ENCODE peak calls at places on chromosomes 6 and 20, in ten cellular contexts. One of them, this sample, is unnamed.

GRCh38 chr6:44735631-44735963 is 348.1 kb downstream of the CDC5L start:
- DNase-seq in A549: peak; percentile 3
- DNase-seq in K562: no peak
- DNase-seq in WTC11: no peak
- DNase-seq in SK-N-SH: no peak
- DNase-seq in HCT116: no peak
- DNase-seq in HepG2: no peak
- DNase-seq in H1: no peak
- DNase-seq in GM12878: peak; percentile 68
- DNase-seq in endothelial cell of umbilical vein: no peak
- DNase-seq in this sample: no peak

GRCh38 chr20:57772349-57772964 is 62.6 kb upstream of the PMEPA1 start:
- DNase-seq in A549: peak; percentile 94
- DNase-seq in K562: peak; percentile 21
- DNase-seq in WTC11: peak; percentile 27
- DNase-seq in SK-N-SH: no peak
- DNase-seq in HCT116: no peak
- DNase-seq in HepG2: no peak
- DNase-seq in H1: no peak
- DNase-seq in GM12878: no peak
- DNase-seq in endothelial cell of umbilical vein: peak; percentile 60
- DNase-seq in this sample: peak; percentile 46

GRCh38 chr6:110044093-110044492 is 66.0 kb downstream of the GPR6 start:
- DNase-seq in A549: no peak
- DNase-seq in K562: no peak
- DNase-seq in WTC11: no peak
- DNase-seq in SK-N-SH: no peak
- DNase-seq in HCT116: no peak
- DNase-seq in HepG2: no peak
- DNase-seq in H1: peak; percentile 36
- DNase-seq in GM12878: no peak
- DNase-seq in endothelial cell of umbilical vein: no peak
- DNase-seq in this sample: no peak

GRCh38 chr6:141260627-141261015 is 872.1 kb upstream of the GJE1 start:
- DNase-seq in A549: no peak
- DNase-seq in K562: no peak
- DNase-seq in WTC11: no peak
- DNase-seq in SK-N-SH: no peak
- DNase-seq in HCT116: no peak
- DNase-seq in HepG2: no peak
- DNase-seq in H1: no peak
- DNase-seq in GM12878: no peak
- DNase-seq in endothelial cell of umbilical vein: no peak
- DNase-seq in this sample: no peak

GRCh38 chr6:139037490-139037889 is 8.9 kb downstream of the ABRACL start:
- DNase-seq in A549: no peak
- DNase-seq in K562: no peak
- DNase-seq in WTC11: no peak
- DNase-seq in SK-N-SH: no peak
- DNase-seq in HCT116: no peak
- DNase-seq in HepG2: no peak
- DNase-seq in H1: no peak
- DNase-seq in GM12878: no peak
- DNase-seq in endothelial cell of umbilical vein: peak; percentile 63
- DNase-seq in this sample: no peak

GRCh38 chr6:109580519-109580918 is 97.5 kb upstream of the ZBTB24 start:
- DNase-seq in A549: no peak
- DNase-seq in K562: no peak
- DNase-seq in WTC11: peak; percentile 13
- DNase-seq in SK-N-SH: no peak
- DNase-seq in HCT116: no peak
- DNase-seq in HepG2: no peak
- DNase-seq in H1: no peak
- DNase-seq in GM12878: no peak
- DNase-seq in endothelial cell of umbilical vein: peak; percentile 6
- DNase-seq in this sample: no peak

GRCh38 chr6:137291441-137291840 is 72.3 kb upstream of the IFNGR1 start:
- DNase-seq in A549: no peak
- DNase-seq in K562: no peak
- DNase-seq in WTC11: no peak
- DNase-seq in SK-N-SH: no peak
- DNase-seq in HCT116: no peak
- DNase-seq in HepG2: no peak
- DNase-seq in H1: no peak
- DNase-seq in GM12878: no peak
- DNase-seq in endothelial cell of umbilical vein: peak; percentile 30
- DNase-seq in this sample: peak; percentile 92

GRCh38 chr6:6969761-6970223 is 138.0 kb upstream of the RREB1 start:
- DNase-seq in A549: no peak
- DNase-seq in K562: peak; percentile 50
- DNase-seq in WTC11: peak; percentile 24
- DNase-seq in SK-N-SH: no peak
- DNase-seq in HCT116: peak; percentile 84
- DNase-seq in HepG2: peak; percentile 63
- DNase-seq in H1: no peak
- DNase-seq in GM12878: no peak
- DNase-seq in endothelial cell of umbilical vein: no peak
- DNase-seq in this sample: no peak

GRCh38 chr20:39698706-39699211 is 736.6 kb downstream of the DHX35 start:
- DNase-seq in A549: no peak
- DNase-seq in K562: no peak
- DNase-seq in WTC11: no peak
- DNase-seq in SK-N-SH: no peak
- DNase-seq in HCT116: no peak
- DNase-seq in HepG2: no peak
- DNase-seq in H1: no peak
- DNase-seq in GM12878: no peak
- DNase-seq in endothelial cell of umbilical vein: no peak
- DNase-seq in this sample: no peak

GRCh38 chr6:1407499-1407990 is 18.2 kb downstream of the FOXF2 start:
- DNase-seq in A549: no peak
- DNase-seq in K562: no peak
- DNase-seq in WTC11: no peak
- DNase-seq in SK-N-SH: no peak
- DNase-seq in HCT116: no peak
- DNase-seq in HepG2: no peak
- DNase-seq in H1: no peak
- DNase-seq in GM12878: no peak
- DNase-seq in endothelial cell of umbilical vein: no peak
- DNase-seq in this sample: peak; percentile 89

GRCh38 chr20:3238616-3239025 is 369 bp downstream of the SLC4A11 start:
- DNase-seq in A549: peak; percentile 59
- DNase-seq in K562: peak; percentile 63
- DNase-seq in WTC11: peak; percentile 69
- DNase-seq in SK-N-SH: no peak
- DNase-seq in HCT116: no peak
- DNase-seq in HepG2: no peak
- DNase-seq in H1: no peak
- DNase-seq in GM12878: no peak
- DNase-seq in endothelial cell of umbilical vein: no peak
- DNase-seq in this sample: peak; percentile 59

GRCh38 chr20:56708991-56709390 is 79.9 kb downstream of the TFAP2C start:
- DNase-seq in A549: no peak
- DNase-seq in K562: no peak
- DNase-seq in WTC11: no peak
- DNase-seq in SK-N-SH: no peak
- DNase-seq in HCT116: no peak
- DNase-seq in HepG2: no peak
- DNase-seq in H1: no peak
- DNase-seq in GM12878: no peak
- DNase-seq in endothelial cell of umbilical vein: no peak
- DNase-seq in this sample: no peak

GRCh38 chr20:50558483-50558925 is 48.3 kb downstream of the PTPN1 start:
- DNase-seq in A549: peak; percentile 76
- DNase-seq in K562: peak; percentile 70
- DNase-seq in WTC11: no peak
- DNase-seq in SK-N-SH: no peak
- DNase-seq in HCT116: peak; percentile 68
- DNase-seq in HepG2: no peak
- DNase-seq in H1: no peak
- DNase-seq in GM12878: no peak
- DNase-seq in endothelial cell of umbilical vein: peak; percentile 57
- DNase-seq in this sample: no peak

GRCh38 chr20:1225729-1226313 is at the start of gene RAD21L1:
- DNase-seq in A549: peak; percentile 92
- DNase-seq in K562: peak; percentile 98
- DNase-seq in WTC11: peak; percentile 85
- DNase-seq in SK-N-SH: peak; percentile 100
- DNase-seq in HCT116: peak; percentile 62
- DNase-seq in HepG2: no peak
- DNase-seq in H1: peak; percentile 87
- DNase-seq in GM12878: no peak
- DNase-seq in endothelial cell of umbilical vein: peak; percentile 50
- DNase-seq in this sample: peak; percentile 49

GRCh38 chr6:128025478-128025877 is 124.6 kb upstream of the THEMIS start:
- DNase-seq in A549: no peak
- DNase-seq in K562: no peak
- DNase-seq in WTC11: no peak
- DNase-seq in SK-N-SH: no peak
- DNase-seq in HCT116: no peak
- DNase-seq in HepG2: no peak
- DNase-seq in H1: no peak
- DNase-seq in GM12878: no peak
- DNase-seq in endothelial cell of umbilical vein: no peak
- DNase-seq in this sample: no peak

GRCh38 chr6:128029841-128030240 is 129.0 kb upstream of the THEMIS start:
- DNase-seq in A549: no peak
- DNase-seq in K562: no peak
- DNase-seq in WTC11: no peak
- DNase-seq in SK-N-SH: no peak
- DNase-seq in HCT116: no peak
- DNase-seq in HepG2: no peak
- DNase-seq in H1: no peak
- DNase-seq in GM12878: no peak
- DNase-seq in endothelial cell of umbilical vein: no peak
- DNase-seq in this sample: no peak

GRCh38 chr6:128028183-128028582 is 127.3 kb upstream of the THEMIS start:
- DNase-seq in A549: no peak
- DNase-seq in K562: no peak
- DNase-seq in WTC11: no peak
- DNase-seq in SK-N-SH: no peak
- DNase-seq in HCT116: no peak
- DNase-seq in HepG2: no peak
- DNase-seq in H1: no peak
- DNase-seq in GM12878: no peak
- DNase-seq in endothelial cell of umbilical vein: no peak
- DNase-seq in this sample: no peak

DNA sequence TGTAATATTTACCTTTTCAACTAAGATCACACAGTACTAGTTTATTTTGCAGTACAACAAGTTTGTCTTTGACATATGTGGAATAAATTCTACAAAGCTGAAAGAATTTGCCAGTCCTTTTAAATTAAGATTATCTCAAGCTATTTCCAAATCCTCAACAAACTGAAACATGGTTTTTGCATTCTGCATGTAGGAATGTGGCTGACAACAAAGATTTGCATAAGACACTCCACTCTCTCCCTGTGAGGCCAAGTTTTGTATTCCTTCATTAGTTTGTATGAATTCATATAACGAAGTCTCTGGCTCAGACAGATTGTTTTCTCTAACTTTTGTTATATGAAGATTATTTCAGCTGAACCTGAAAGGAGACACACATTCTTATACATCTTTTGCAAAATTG is 124.1 kb upstream of the THEMIS start:
- DNase-seq in A549: no peak
- DNase-seq in K562: no peak
- DNase-seq in WTC11: no peak
- DNase-seq in SK-N-SH: no peak
- DNase-seq in HCT116: no peak
- DNase-seq in HepG2: no peak
- DNase-seq in H1: no peak
- DNase-seq in GM12878: no peak
- DNase-seq in endothelial cell of umbilical vein: no peak
- DNase-seq in this sample: no peak
- TF ChIP-seq MAX in A549: no peak
- TF ChIP-seq MAX in K562: no peak
- TF ChIP-seq MAX in WTC11: no peak
- TF ChIP-seq MAX in SK-N-SH: no peak
- TF ChIP-seq MAX in HCT116: no peak
- TF ChIP-seq MAX in HepG2: no peak
- TF ChIP-seq MAX in H1: no peak
- TF ChIP-seq MAX in GM12878: no peak
- TF ChIP-seq MAX in endothelial cell of umbilical vein: no peak
- TF ChIP-seq MAX in this sample: no peak

GRCh38 chr6:71602385-71602949 is 283.9 kb upstream of the RIMS1 start:
- DNase-seq in A549: no peak
- DNase-seq in K562: no peak
- DNase-seq in WTC11: no peak
- DNase-seq in SK-N-SH: no peak
- DNase-seq in HCT116: no peak
- DNase-seq in HepG2: no peak
- DNase-seq in H1: no peak
- DNase-seq in GM12878: no peak
- DNase-seq in endothelial cell of umbilical vein: no peak
- DNase-seq in this sample: no peak
- TF ChIP-seq MAX in A549: no peak
- TF ChIP-seq MAX in K562: no peak
- TF ChIP-seq MAX in WTC11: no peak
- TF ChIP-seq MAX in SK-N-SH: no peak
- TF ChIP-seq MAX in HCT116: no peak
- TF ChIP-seq MAX in HepG2: no peak
- TF ChIP-seq MAX in H1: no peak
- TF ChIP-seq MAX in GM12878: no peak
- TF ChIP-seq MAX in endothelial cell of umbilical vein: no peak
- TF ChIP-seq MAX in this sample: no peak

GRCh38 chr20:19789009-19789408 is 31.0 kb downstream of the RIN2 start:
- DNase-seq in A549: no peak
- DNase-seq in K562: no peak
- DNase-seq in WTC11: no peak
- DNase-seq in SK-N-SH: no peak
- DNase-seq in HCT116: no peak
- DNase-seq in HepG2: no peak
- DNase-seq in H1: no peak
- DNase-seq in GM12878: no peak
- DNase-seq in endothelial cell of umbilical vein: no peak
- DNase-seq in this sample: no peak
- TF ChIP-seq MAX in A549: no peak
- TF ChIP-seq MAX in K562: no peak
- TF ChIP-seq MAX in WTC11: no peak
- TF ChIP-seq MAX in SK-N-SH: no peak
- TF ChIP-seq MAX in HCT116: no peak
- TF ChIP-seq MAX in HepG2: no peak
- TF ChIP-seq MAX in H1: no peak
- TF ChIP-seq MAX in GM12878: no peak
- TF ChIP-seq MAX in endothelial cell of umbilical vein: no peak
- TF ChIP-seq MAX in this sample: no peak

DNA sequence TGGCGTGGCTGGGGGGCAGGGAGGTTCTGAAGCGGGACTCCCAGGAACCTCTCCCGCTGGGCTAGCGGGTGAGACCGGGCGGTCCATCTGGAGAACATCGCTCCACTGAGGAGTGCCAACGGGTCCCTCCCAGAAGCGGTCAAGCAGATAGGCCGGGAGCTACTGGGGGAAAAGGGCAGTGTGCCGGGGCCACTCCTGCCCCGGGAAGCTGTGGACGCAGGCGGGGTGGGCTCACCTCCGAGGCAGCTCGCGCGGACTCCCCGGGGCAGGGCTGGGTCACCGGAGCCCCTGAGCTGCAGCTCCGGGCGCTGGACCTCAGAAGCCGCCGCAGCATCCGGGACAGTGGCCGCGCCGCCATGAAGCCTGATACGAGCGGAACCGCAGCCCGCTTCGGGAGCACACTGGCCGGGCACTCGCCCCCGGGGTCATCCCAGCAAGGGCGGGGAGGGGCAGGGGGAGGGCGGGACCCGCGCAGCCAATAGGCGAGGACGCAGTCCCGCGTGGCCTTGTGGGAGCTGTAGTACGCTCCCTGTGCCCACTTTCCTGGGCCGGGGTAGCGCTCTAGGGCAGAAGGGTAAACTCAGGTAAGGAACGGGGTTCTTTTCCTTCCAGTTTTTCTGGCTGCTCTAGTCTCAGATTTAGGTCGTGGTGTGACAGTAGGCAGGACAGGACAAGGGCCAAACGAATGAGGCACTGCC is at the start of gene MOCS1:
- DNase-seq in A549: peak; percentile 28
- DNase-seq in K562: peak; percentile 94
- DNase-seq in WTC11: peak; percentile 87
- DNase-seq in SK-N-SH: peak; percentile 93
- DNase-seq in HCT116: peak; percentile 32
- DNase-seq in HepG2: peak; percentile 70
- DNase-seq in H1: peak; percentile 85
- DNase-seq in GM12878: no peak
- DNase-seq in endothelial cell of umbilical vein: peak; percentile 73
- DNase-seq in this sample: no peak
- TF ChIP-seq MAX in A549: no peak
- TF ChIP-seq MAX in K562: peak; percentile 19
- TF ChIP-seq MAX in WTC11: no peak
- TF ChIP-seq MAX in SK-N-SH: no peak
- TF ChIP-seq MAX in HCT116: peak; percentile 13
- TF ChIP-seq MAX in HepG2: peak; percentile 1
- TF ChIP-seq MAX in H1: no peak
- TF ChIP-seq MAX in GM12878: no peak
- TF ChIP-seq MAX in endothelial cell of umbilical vein: no peak
- TF ChIP-seq MAX in this sample: no peak

This sample was measured in NB4.